ENCODE peak calls at places on chromosomes 4 and X, in eight cellular contexts. V is right lobe of liver, W is suprapubic skin, T is H1, R is esophagus squamous epithelium, E is heart left ventricle, G is thyroid gland, O is A549. F is an unnamed sample.

GRCh38 chrX:53184836-53185235 is 40.2 kb downstream of the KDM5C start:
- DNase-seq in V (no peak), T (no peak), O (no peak), E (no peak), R (no peak), G (no peak), W (no peak), F (no peak)

GRCh38 chr4:39660045-39660444 is 21.4 kb upstream of the SMIM14 start:
- DNase-seq in G (no peak), T (no peak), O (no peak), E (no peak), R (no peak), V (no peak), W (no peak), F (no peak)

GRCh38 chr4:28287837-28288236 is 1427.2 kb downstream of the STIM2 start:
- DNase-seq in T (no peak), E (no peak), R (no peak), W (no peak), O (peak), V (no peak), G (no peak), F (no peak)

GRCh38 chrX:154325541-154325940 is 29.9 kb downstream of the TKTL1 start:
- DNase-seq in G (peak), O (no peak), W (no peak), R (no peak), V (no peak), T (no peak), E (no peak), F (no peak)

GRCh38 chr4:2243682-2244380 is 1.9 kb upstream of the HAUS3 start:
- DNase-seq in O (peak), V (peak), T (no peak), R (no peak), W (peak), G (no peak), E (no peak), F (no peak)

GRCh38 chrX:129717902-129718301 is 20.9 kb upstream of the XPNPEP2 start:
- DNase-seq in T (no peak), R (no peak), E (no peak), W (no peak), V (no peak), O (no peak), G (no peak), F (no peak)

GRCh38 chr4:71473541-71474240 is 134.9 kb downstream of the SLC4A4 start:
- DNase-seq in R (no peak), O (no peak), T (no peak), V (no peak), E (no peak), W (no peak), G (peak), F (no peak)

GRCh38 chr4:140867338-140867737 is 111.2 kb upstream of the TBC1D9 start:
- DNase-seq in R (no peak), E (no peak), W (no peak), T (no peak), V (no peak), O (no peak), G (no peak), F (no peak)

GRCh38 chr4:147777456-147778091 is 45.7 kb downstream of the ARHGAP10 start:
- DNase-seq in G (no peak), E (no peak), R (no peak), T (no peak), V (no peak), O (peak), W (no peak), F (no peak)

GRCh38 chr4:83208776-83209365 is 75.7 kb downstream of the COQ2 start:
- DNase-seq in R (no peak), E (no peak), O (peak), T (no peak), G (no peak), W (no peak), V (no peak), F (no peak)

GRCh38 chr4:47876310-47876709 is 38.1 kb downstream of the NFXL1 start:
- DNase-seq in V (no peak), O (no peak), E (no peak), W (no peak), T (no peak), R (no peak), G (no peak), F (no peak)

GRCh38 chrX:17237146-17237545 is 137.9 kb upstream of the NHS start:
- DNase-seq in O (no peak), W (no peak), G (no peak), E (no peak), V (no peak), T (no peak), R (no peak), F (no peak)

GRCh38 chr4:122602277-122603142 is 18.4 kb downstream of the IL21 start:
- DNase-seq in G (peak), R (no peak), V (no peak), O (peak), T (no peak), E (no peak), W (no peak), F (no peak)

GRCh38 chr4:24137963-24138601 is 248.2 kb upstream of the PPARGC1A start:
- DNase-seq in V (peak), E (no peak), T (no peak), G (peak), R (no peak), O (no peak), W (no peak), F (no peak)

GRCh38 chr4:88967883-88968316 is 89.1 kb downstream of the FAM13A start:
- DNase-seq in V (no peak), O (peak), R (no peak), G (no peak), W (no peak), E (no peak), T (no peak), F (no peak)

GRCh38 chrX:107154787-107155620 is 36.4 kb upstream of the RBM41 start:
- DNase-seq in E (no peak), W (no peak), T (peak), V (no peak), G (no peak), R (no peak), O (peak), F (no peak)

GRCh38 chr4:73867783-73868182 is 1.4 kb upstream of the CXCL1 start:
- DNase-seq in V (no peak), T (no peak), E (no peak), O (peak), G (no peak), W (no peak), R (no peak), F (no peak)

GRCh38 chr4:121239951-121240350 is 75.8 kb upstream of the TNIP3 start:
- DNase-seq in W (no peak), E (no peak), O (no peak), T (no peak), V (no peak), R (no peak), G (no peak), F (no peak)

GRCh38 chrX:39815621-39816020 is 282.1 kb downstream of the BCOR start:
- DNase-seq in G (no peak), V (no peak), O (no peak), T (no peak), E (no peak), R (no peak), W (no peak), F (no peak)

GRCh38 chr4:69088473-69088872 is 7.8 kb upstream of the UGT2B7 start:
- DNase-seq in R (no peak), E (no peak), G (no peak), W (no peak), V (no peak), T (no peak), O (no peak), F (no peak)

GRCh38 chrX:71944369-71944768 is 33.7 kb downstream of the NHSL2 start:
- DNase-seq in G (no peak), T (no peak), E (no peak), R (no peak), V (no peak), W (no peak), O (no peak), F (no peak)

GRCh38 chr4:39502034-39502658 is 25.1 kb downstream of the UGDH start:
- DNase-seq in E (no peak), W (no peak), G (no peak), O (no peak), V (no peak), T (no peak), R (no peak), F (no peak)

GRCh38 chr4:154623995-154624394 is 11.5 kb upstream of the FGG start:
- DNase-seq in R (no peak), O (no peak), W (no peak), G (no peak), V (no peak), E (no peak), T (no peak), F (no peak)

GRCh38 chr4:25457053-25457715 is 80.1 kb downstream of the ANAPC4 start:
- DNase-seq in V (no peak), R (no peak), G (no peak), E (no peak), W (no peak), O (no peak), T (no peak), F (no peak)

GRCh38 chr4:88820723-88821368 is 123.2 kb upstream of the NAP1L5 start:
- DNase-seq in O (no peak), T (no peak), W (no peak), G (no peak), E (no peak), V (no peak), R (no peak), F (no peak)

GRCh38 chrX:154051210-154051810 is 31.6 kb upstream of the IRAK1 start:
- DNase-seq in W (peak), V (peak), G (peak), E (no peak), O (peak), T (no peak), R (peak), F (peak)

GRCh38 chrX:141839856-141840255 is 1.7 kb downstream of the MAGEC3 start:
- DNase-seq in O (no peak), T (no peak), V (no peak), E (no peak), R (no peak), G (no peak), W (no peak), F (no peak)

GRCh38 chr4:119729815-119730643 is 101.4 kb upstream of the PDE5A start:
- DNase-seq in R (no peak), T (no peak), G (no peak), E (no peak), W (no peak), O (peak), V (peak), F (no peak)

GRCh38 chr4:10256203-10256602 is 139.6 kb upstream of the WDR1 start:
- DNase-seq in O (no peak), E (no peak), T (no peak), V (no peak), G (peak), W (no peak), R (no peak), F (no peak)

GRCh38 chrX:108235990-108236389 is 144.4 kb downstream of the ATG4A start:
- DNase-seq in V (no peak), E (no peak), G (peak), O (no peak), T (no peak), R (no peak), W (no peak), F (no peak)

GRCh38 chr4:74848774-74849173 is 54.5 kb upstream of the BTC start:
- DNase-seq in R (no peak), E (no peak), T (no peak), V (no peak), G (no peak), W (no peak), O (no peak), F (no peak)

GRCh38 chr4:10623862-10624261 is 60.7 kb downstream of the CLNK start:
- DNase-seq in O (no peak), T (no peak), G (no peak), E (no peak), R (no peak), W (no peak), V (no peak), F (no peak)

GRCh38 chrX:37652053-37652452 is 33.5 kb upstream of the XK start:
- DNase-seq in G (no peak), W (no peak), E (no peak), V (no peak), R (no peak), T (no peak), O (no peak), F (no peak)

GRCh38 chr4:47145630-47146029 is 114.3 kb downstream of the GABRB1 start:
- DNase-seq in R (no peak), V (no peak), W (no peak), G (no peak), O (no peak), T (no peak), E (no peak), F (no peak)

GRCh38 chr4:83552085-83552484 is 16.2 kb downstream of the GPAT3 start:
- DNase-seq in O (no peak), E (no peak), W (no peak), T (no peak), G (no peak), V (no peak), R (no peak), F (no peak)

GRCh38 chr4:54229631-54230478 is 762 bp downstream of the PDGFRA start:
- DNase-seq in E (no peak), T (no peak), G (no peak), V (peak), W (peak), R (no peak), O (no peak), F (no peak)

GRCh38 chr4:54228064-54228527 is 997 bp upstream of the PDGFRA start:
- DNase-seq in R (peak), W (peak), G (peak), O (peak), T (no peak), E (peak), V (peak), F (peak)

GRCh38 chr4:54227261-54228063 is 1.6 kb upstream of the PDGFRA start:
- DNase-seq in G (peak), O (no peak), V (peak), W (peak), R (no peak), T (no peak), E (no peak), F (no peak)

GRCh38 chr4:54230479-54231418 is 1.7 kb downstream of the PDGFRA start:
- DNase-seq in V (peak), E (peak), R (no peak), W (peak), G (no peak), O (no peak), T (no peak), F (no peak)

GRCh38 chr4:54228563-54229501 is at the start of gene PDGFRA:
- DNase-seq in T (no peak), O (no peak), R (no peak), V (no peak), E (peak), G (no peak), W (peak), F (peak)
- TF ChIP-seq POLR2A in T (no peak), O (no peak), R (no peak), V (peak), E (no peak), G (no peak), W (no peak), F (no peak)

GRCh38 chr4:160283081-160283480 is 1180.2 kb downstream of the RAPGEF2 start:
- DNase-seq in R (no peak), V (no peak), T (no peak), G (no peak), O (no peak), E (no peak), W (no peak), F (no peak)

DNA sequence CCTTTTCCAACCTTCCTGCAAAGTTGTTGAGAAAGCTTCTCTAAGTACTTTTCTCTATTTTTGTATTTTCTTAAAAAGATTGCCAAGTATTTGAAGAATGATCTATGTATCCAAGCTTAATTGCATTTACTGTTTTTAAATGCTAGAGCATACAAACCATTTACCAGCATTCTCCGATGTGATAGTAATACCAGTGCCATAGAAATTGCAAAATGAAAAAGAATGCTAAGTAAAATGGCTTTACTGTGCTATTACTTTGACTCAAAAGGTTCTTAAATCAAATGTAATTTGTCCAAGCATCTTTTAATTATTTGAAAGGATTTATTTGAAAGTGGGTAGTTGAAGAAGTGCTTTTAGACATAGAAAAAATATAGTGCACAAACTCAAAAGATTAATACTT is 1183.2 kb downstream of the RAPGEF2 start:
- DNase-seq in O (no peak), V (no peak), G (no peak), T (no peak), E (no peak), R (no peak), W (no peak), F (no peak)
- H3K27ac ChIP-seq in O (no peak), V (no peak), G (no peak), T (no peak), E (no peak), R (no peak), W (no peak), F (no peak)

GRCh38 chr4:41477200-41477910 is 60.6 kb upstream of the LIMCH1 start:
- DNase-seq in V (no peak), G (no peak), R (no peak), O (no peak), T (no peak), E (no peak), W (no peak), F (no peak)
- TF ChIP-seq CTCF in V (no peak), G (no peak), R (no peak), O (no peak), T (no peak), E (no peak), W (no peak), F (no peak)

GRCh38 chrX:44872319-44872816 is 620 bp upstream of the KDM6A start:
- DNase-seq in V (no peak), G (peak), W (peak), R (no peak), T (no peak), E (peak), O (peak), F (peak)

GRCh38 chrX:44874481-44875184 is 1.6 kb downstream of the KDM6A start:
- DNase-seq in E (no peak), W (no peak), R (no peak), G (no peak), O (peak), V (no peak), T (no peak), F (peak)

GRCh38 chrX:44875185-44875489 is 2.1 kb downstream of the KDM6A start:
- DNase-seq in V (no peak), G (no peak), W (no peak), T (no peak), O (no peak), R (no peak), E (no peak), F (no peak)

GRCh38 chrX:44872817-44873414 is at the start of gene KDM6A:
- DNase-seq in O (peak), W (peak), V (peak), R (peak), E (peak), T (peak), G (peak), F (peak)

DNA sequence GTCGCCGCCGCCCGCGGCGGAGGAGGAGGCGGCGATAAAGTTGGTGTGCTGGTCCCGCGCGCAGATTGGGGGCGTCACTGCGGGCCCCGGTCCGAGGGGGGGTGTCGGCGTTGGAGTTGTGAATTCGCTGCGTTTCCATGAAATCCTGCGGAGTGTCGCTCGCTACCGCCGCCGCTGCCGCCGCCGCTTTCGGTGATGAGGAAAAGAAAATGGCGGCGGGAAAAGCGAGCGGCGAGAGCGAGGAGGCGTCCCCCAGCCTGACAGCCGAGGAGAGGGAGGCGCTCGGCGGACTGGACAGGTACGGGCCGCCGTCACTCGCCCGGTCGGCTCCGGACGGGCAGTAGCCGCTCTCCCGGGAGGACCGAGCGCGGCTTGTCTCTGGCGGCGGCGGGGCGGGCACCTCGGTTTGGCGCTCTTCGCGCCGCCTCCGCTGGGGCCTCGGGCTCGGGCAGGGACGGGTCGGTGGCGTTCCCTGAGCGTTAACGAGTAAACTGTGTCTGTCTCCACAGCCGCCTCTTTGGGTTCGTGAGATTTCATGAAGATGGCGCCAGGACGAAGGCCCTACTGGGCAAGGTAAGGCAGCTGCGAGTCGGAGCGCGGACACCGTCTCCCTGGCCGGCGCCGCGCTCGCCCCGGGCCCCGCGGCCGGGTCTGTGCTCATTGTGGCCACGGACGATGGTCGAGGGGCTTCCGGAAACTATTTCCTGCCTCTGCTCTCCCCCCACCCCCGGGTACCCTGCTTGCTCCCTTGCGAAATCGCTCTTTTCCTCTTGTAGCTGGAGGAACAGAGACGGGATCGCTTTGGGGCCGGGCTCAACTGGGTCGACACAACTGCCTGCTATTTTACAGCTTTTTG is 655 bp downstream of the KDM6A start:
- DNase-seq in V (peak), G (peak), E (peak), O (no peak), T (no peak), W (peak), R (no peak), F (peak)
- TF ChIP-seq POLR2A in V (peak), G (no peak), E (no peak), O (no peak), T (no peak), W (peak), R (no peak), F (no peak)